ENCODE peak calls at places on chromosomes 13 and 19, in nine cellular contexts. One of them, this sample, is unnamed.

GRCh38 chr19:37997911-37998344 is 90.9 kb downstream of the SIPA1L3 start:
- DNase-seq in fibroblast of lung: peak; percentile 86
- DNase-seq in heart right ventricle: no peak
- DNase-seq in neural progenitor cell: no peak
- DNase-seq in PC-3: peak; percentile 97
- DNase-seq in CD8-positive, alpha-beta memory T cell: no peak
- DNase-seq in adrenal gland: no peak
- DNase-seq in SJSA1: peak; percentile 77
- DNase-seq in lower lobe of right lung: no peak
- DNase-seq in this sample: no peak

GRCh38 chr19:435707-436412 is 25.0 kb downstream of the SHC2 start:
- DNase-seq in neural progenitor cell: no peak
- DNase-seq in SJSA1: no peak
- DNase-seq in PC-3: no peak
- DNase-seq in heart right ventricle: no peak
- DNase-seq in adrenal gland: no peak
- DNase-seq in fibroblast of lung: no peak
- DNase-seq in CD8-positive, alpha-beta memory T cell: no peak
- DNase-seq in lower lobe of right lung: no peak
- DNase-seq in this sample: no peak

GRCh38 chr13:40453666-40454030 is 212.8 kb downstream of the FOXO1 start:
- DNase-seq in heart right ventricle: no peak
- DNase-seq in neural progenitor cell: no peak
- DNase-seq in CD8-positive, alpha-beta memory T cell: no peak
- DNase-seq in fibroblast of lung: no peak
- DNase-seq in lower lobe of right lung: no peak
- DNase-seq in PC-3: peak; percentile 79
- DNase-seq in SJSA1: no peak
- DNase-seq in adrenal gland: no peak
- DNase-seq in this sample: no peak

GRCh38 chr13:34435338-34435737 is 506.7 kb upstream of the NBEA start:
- DNase-seq in fibroblast of lung: peak; percentile 47
- DNase-seq in heart right ventricle: no peak
- DNase-seq in SJSA1: peak; percentile 33
- DNase-seq in CD8-positive, alpha-beta memory T cell: no peak
- DNase-seq in PC-3: peak; percentile 52
- DNase-seq in neural progenitor cell: no peak
- DNase-seq in adrenal gland: peak; percentile 79
- DNase-seq in lower lobe of right lung: no peak
- DNase-seq in this sample: no peak

GRCh38 chr13:52797176-52797575 is 51.3 kb downstream of the PCDH8 start:
- DNase-seq in heart right ventricle: no peak
- DNase-seq in CD8-positive, alpha-beta memory T cell: no peak
- DNase-seq in neural progenitor cell: no peak
- DNase-seq in SJSA1: no peak
- DNase-seq in lower lobe of right lung: no peak
- DNase-seq in PC-3: no peak
- DNase-seq in adrenal gland: no peak
- DNase-seq in fibroblast of lung: no peak
- DNase-seq in this sample: no peak

GRCh38 chr19:48997972-48998371 is 4.3 kb downstream of the RUVBL2 start:
- DNase-seq in neural progenitor cell: peak; percentile 88
- DNase-seq in lower lobe of right lung: peak; percentile 57
- DNase-seq in heart right ventricle: no peak
- DNase-seq in fibroblast of lung: peak; percentile 43
- DNase-seq in adrenal gland: no peak
- DNase-seq in SJSA1: peak; percentile 60
- DNase-seq in PC-3: peak; percentile 63
- DNase-seq in CD8-positive, alpha-beta memory T cell: no peak
- DNase-seq in this sample: peak; percentile 39

GRCh38 chr19:359653-359925 is 15.0 kb upstream of the MIER2 start:
- DNase-seq in neural progenitor cell: no peak
- DNase-seq in CD8-positive, alpha-beta memory T cell: no peak
- DNase-seq in lower lobe of right lung: no peak
- DNase-seq in PC-3: no peak
- DNase-seq in SJSA1: no peak
- DNase-seq in heart right ventricle: no peak
- DNase-seq in adrenal gland: no peak
- DNase-seq in fibroblast of lung: no peak
- DNase-seq in this sample: no peak

GRCh38 chr13:108227651-108228272 is 9.6 kb downstream of the ABHD13 start:
- DNase-seq in lower lobe of right lung: no peak
- DNase-seq in adrenal gland: no peak
- DNase-seq in fibroblast of lung: peak; percentile 57
- DNase-seq in PC-3: peak; percentile 67
- DNase-seq in heart right ventricle: no peak
- DNase-seq in CD8-positive, alpha-beta memory T cell: peak; percentile 38
- DNase-seq in SJSA1: no peak
- DNase-seq in neural progenitor cell: peak; percentile 41
- DNase-seq in this sample: peak; percentile 27

GRCh38 chr19:51003316-51003715 is 1.9 kb upstream of the KLK8 start:
- DNase-seq in lower lobe of right lung: no peak
- DNase-seq in PC-3: no peak
- DNase-seq in fibroblast of lung: no peak
- DNase-seq in neural progenitor cell: no peak
- DNase-seq in CD8-positive, alpha-beta memory T cell: no peak
- DNase-seq in heart right ventricle: no peak
- DNase-seq in adrenal gland: no peak
- DNase-seq in SJSA1: no peak
- DNase-seq in this sample: no peak

GRCh38 chr13:47933688-47934011 is 67.4 kb downstream of the SUCLA2 start:
- DNase-seq in neural progenitor cell: no peak
- DNase-seq in SJSA1: no peak
- DNase-seq in CD8-positive, alpha-beta memory T cell: no peak
- DNase-seq in adrenal gland: no peak
- DNase-seq in fibroblast of lung: peak; percentile 31
- DNase-seq in lower lobe of right lung: no peak
- DNase-seq in heart right ventricle: no peak
- DNase-seq in PC-3: peak; percentile 17
- DNase-seq in this sample: no peak

GRCh38 chr19:40797166-40797962 is 1.6 kb upstream of the EGLN2 start:
- DNase-seq in heart right ventricle: no peak
- DNase-seq in adrenal gland: no peak
- DNase-seq in CD8-positive, alpha-beta memory T cell: no peak
- DNase-seq in fibroblast of lung: no peak
- DNase-seq in lower lobe of right lung: no peak
- DNase-seq in neural progenitor cell: no peak
- DNase-seq in PC-3: no peak
- DNase-seq in SJSA1: no peak
- DNase-seq in this sample: no peak

GRCh38 chr19:29491491-29491890 is 34.3 kb upstream of the VSTM2B start:
- DNase-seq in adrenal gland: peak; percentile 13
- DNase-seq in CD8-positive, alpha-beta memory T cell: no peak
- DNase-seq in PC-3: no peak
- DNase-seq in heart right ventricle: no peak
- DNase-seq in fibroblast of lung: no peak
- DNase-seq in neural progenitor cell: no peak
- DNase-seq in lower lobe of right lung: peak; percentile 4
- DNase-seq in SJSA1: no peak
- DNase-seq in this sample: no peak

GRCh38 chr19:40604647-40605200 is 3.6 kb downstream of the LTBP4 start:
- DNase-seq in fibroblast of lung: no peak
- DNase-seq in heart right ventricle: peak; percentile 40
- DNase-seq in lower lobe of right lung: no peak
- DNase-seq in neural progenitor cell: peak; percentile 34
- DNase-seq in adrenal gland: no peak
- DNase-seq in SJSA1: no peak
- DNase-seq in CD8-positive, alpha-beta memory T cell: no peak
- DNase-seq in PC-3: peak; percentile 42
- DNase-seq in this sample: no peak

GRCh38 chr13:31310781-31311180 is 111.0 kb downstream of the B3GLCT start:
- DNase-seq in neural progenitor cell: no peak
- DNase-seq in SJSA1: no peak
- DNase-seq in heart right ventricle: peak; percentile 53
- DNase-seq in fibroblast of lung: no peak
- DNase-seq in CD8-positive, alpha-beta memory T cell: no peak
- DNase-seq in adrenal gland: no peak
- DNase-seq in lower lobe of right lung: no peak
- DNase-seq in PC-3: no peak
- DNase-seq in this sample: no peak

GRCh38 chr19:32869369-32870153 is at the start of gene SLC7A9:
- DNase-seq in neural progenitor cell: no peak
- DNase-seq in heart right ventricle: no peak
- DNase-seq in SJSA1: no peak
- DNase-seq in lower lobe of right lung: no peak
- DNase-seq in CD8-positive, alpha-beta memory T cell: no peak
- DNase-seq in adrenal gland: no peak
- DNase-seq in PC-3: no peak
- DNase-seq in fibroblast of lung: no peak
- DNase-seq in this sample: no peak

GRCh38 chr13:65762015-65762414 is 1468.1 kb downstream of the PCDH9 start:
- DNase-seq in heart right ventricle: no peak
- DNase-seq in adrenal gland: no peak
- DNase-seq in fibroblast of lung: no peak
- DNase-seq in neural progenitor cell: no peak
- DNase-seq in CD8-positive, alpha-beta memory T cell: no peak
- DNase-seq in SJSA1: no peak
- DNase-seq in PC-3: no peak
- DNase-seq in lower lobe of right lung: no peak
- DNase-seq in this sample: no peak

DNA sequence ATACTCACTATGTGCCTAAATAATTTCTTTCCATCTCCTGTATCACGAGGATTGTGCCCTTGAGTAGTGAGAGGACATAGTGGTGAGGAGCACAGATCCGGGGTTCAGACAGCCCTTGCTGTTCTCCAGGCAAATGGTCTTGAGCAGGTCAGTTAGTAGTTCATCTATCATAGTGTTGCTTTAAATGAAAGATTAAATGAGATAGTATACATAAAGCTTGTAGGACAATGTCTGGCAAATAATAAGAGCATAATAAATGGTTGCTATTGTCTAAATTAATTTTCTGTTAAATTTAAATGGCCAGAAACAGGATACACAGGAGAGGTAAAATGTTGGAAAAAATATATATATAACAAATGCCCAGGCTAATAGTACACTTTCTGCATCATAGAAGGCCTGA is 23.4 kb downstream of the FAM124A start:
- DNase-seq in heart right ventricle: no peak
- DNase-seq in CD8-positive, alpha-beta memory T cell: no peak
- DNase-seq in fibroblast of lung: no peak
- DNase-seq in PC-3: no peak
- DNase-seq in lower lobe of right lung: no peak
- DNase-seq in SJSA1: no peak
- DNase-seq in neural progenitor cell: no peak
- DNase-seq in adrenal gland: no peak
- DNase-seq in this sample: no peak
- H3K4me1 ChIP-seq in heart right ventricle: peaks cover 9% of the 10 kb centered on the region
- H3K4me1 ChIP-seq in CD8-positive, alpha-beta memory T cell: no peaks in the 10 kb centered on the region
- H3K4me1 ChIP-seq in fibroblast of lung: no peaks in the 10 kb centered on the region
- H3K4me1 ChIP-seq in PC-3: peaks cover 13% of the 10 kb centered on the region
- H3K4me1 ChIP-seq in lower lobe of right lung: peaks cover 14% of the 10 kb centered on the region
- H3K4me1 ChIP-seq in SJSA1: no peaks in the 10 kb centered on the region
- H3K4me1 ChIP-seq in neural progenitor cell: peaks cover 69% of the 10 kb centered on the region
- H3K4me1 ChIP-seq in adrenal gland: peaks cover 17% of the 10 kb centered on the region
- H3K4me1 ChIP-seq in this sample: no peaks in the 10 kb centered on the region

GRCh38 chr19:35911173-35911572 is 3.1 kb upstream of the TYROBP start:
- DNase-seq in PC-3: no peak
- DNase-seq in fibroblast of lung: no peak
- DNase-seq in heart right ventricle: no peak
- DNase-seq in CD8-positive, alpha-beta memory T cell: no peak
- DNase-seq in lower lobe of right lung: no peak
- DNase-seq in neural progenitor cell: peak; percentile 55
- DNase-seq in adrenal gland: no peak
- DNase-seq in SJSA1: no peak
- DNase-seq in this sample: no peak

GRCh38 chr19:35909684-35910035 is 1.6 kb upstream of the TYROBP start:
- DNase-seq in lower lobe of right lung: no peak
- DNase-seq in fibroblast of lung: no peak
- DNase-seq in CD8-positive, alpha-beta memory T cell: no peak
- DNase-seq in PC-3: no peak
- DNase-seq in adrenal gland: no peak
- DNase-seq in SJSA1: no peak
- DNase-seq in neural progenitor cell: no peak
- DNase-seq in heart right ventricle: no peak
- DNase-seq in this sample: no peak

GRCh38 chr19:35913589-35913988 is 5.5 kb upstream of the TYROBP start:
- DNase-seq in fibroblast of lung: no peak
- DNase-seq in heart right ventricle: no peak
- DNase-seq in CD8-positive, alpha-beta memory T cell: no peak
- DNase-seq in adrenal gland: no peak
- DNase-seq in PC-3: peak; percentile 27
- DNase-seq in lower lobe of right lung: no peak
- DNase-seq in SJSA1: no peak
- DNase-seq in neural progenitor cell: no peak
- DNase-seq in this sample: no peak

GRCh38 chr19:35908977-35909683 is 1.0 kb upstream of the TYROBP start:
- DNase-seq in heart right ventricle: peak; percentile 72
- DNase-seq in fibroblast of lung: no peak
- DNase-seq in adrenal gland: peak; percentile 85
- DNase-seq in lower lobe of right lung: peak; percentile 93
- DNase-seq in PC-3: no peak
- DNase-seq in neural progenitor cell: no peak
- DNase-seq in CD8-positive, alpha-beta memory T cell: no peak
- DNase-seq in SJSA1: no peak
- DNase-seq in this sample: no peak

GRCh38 chr19:35911790-35912189 is 3.7 kb upstream of the TYROBP start:
- DNase-seq in heart right ventricle: no peak
- DNase-seq in adrenal gland: no peak
- DNase-seq in fibroblast of lung: no peak
- DNase-seq in PC-3: peak; percentile 81
- DNase-seq in neural progenitor cell: no peak
- DNase-seq in CD8-positive, alpha-beta memory T cell: no peak
- DNase-seq in lower lobe of right lung: peak; percentile 58
- DNase-seq in SJSA1: no peak
- DNase-seq in this sample: no peak
- H3K4me1 ChIP-seq in heart right ventricle: no peaks in the 10 kb centered on the region
- H3K4me1 ChIP-seq in adrenal gland: no peaks in the 10 kb centered on the region
- H3K4me1 ChIP-seq in fibroblast of lung: no peaks in the 10 kb centered on the region
- H3K4me1 ChIP-seq in PC-3: no peaks in the 10 kb centered on the region
- H3K4me1 ChIP-seq in neural progenitor cell: peaks cover 6% of the 10 kb centered on the region
- H3K4me1 ChIP-seq in CD8-positive, alpha-beta memory T cell: peaks cover 23% of the 10 kb centered on the region
- H3K4me1 ChIP-seq in lower lobe of right lung: peaks cover 5% of the 10 kb centered on the region
- H3K4me1 ChIP-seq in SJSA1: no peaks in the 10 kb centered on the region
- H3K4me1 ChIP-seq in this sample: no peaks in the 10 kb centered on the region

GRCh38 chr19:42249149-42249750 is 5.7 kb downstream of the ERF start:
- DNase-seq in neural progenitor cell: no peak
- DNase-seq in CD8-positive, alpha-beta memory T cell: no peak
- DNase-seq in fibroblast of lung: no peak
- DNase-seq in PC-3: no peak
- DNase-seq in heart right ventricle: no peak
- DNase-seq in SJSA1: no peak
- DNase-seq in lower lobe of right lung: no peak
- DNase-seq in adrenal gland: no peak
- DNase-seq in this sample: no peak
- H3K4me1 ChIP-seq in neural progenitor cell: peaks cover 17% of the 10 kb centered on the region
- H3K4me1 ChIP-seq in CD8-positive, alpha-beta memory T cell: peaks cover 35% of the 10 kb centered on the region
- H3K4me1 ChIP-seq in fibroblast of lung: peaks cover 36% of the 10 kb centered on the region
- H3K4me1 ChIP-seq in PC-3: peaks cover 10% of the 10 kb centered on the region
- H3K4me1 ChIP-seq in heart right ventricle: peaks cover 66% of the 10 kb centered on the region
- H3K4me1 ChIP-seq in SJSA1: peaks cover 45% of the 10 kb centered on the region
- H3K4me1 ChIP-seq in lower lobe of right lung: peaks cover 60% of the 10 kb centered on the region
- H3K4me1 ChIP-seq in adrenal gland: peaks cover 67% of the 10 kb centered on the region
- H3K4me1 ChIP-seq in this sample: peaks cover 37% of the 10 kb centered on the region

DNA sequence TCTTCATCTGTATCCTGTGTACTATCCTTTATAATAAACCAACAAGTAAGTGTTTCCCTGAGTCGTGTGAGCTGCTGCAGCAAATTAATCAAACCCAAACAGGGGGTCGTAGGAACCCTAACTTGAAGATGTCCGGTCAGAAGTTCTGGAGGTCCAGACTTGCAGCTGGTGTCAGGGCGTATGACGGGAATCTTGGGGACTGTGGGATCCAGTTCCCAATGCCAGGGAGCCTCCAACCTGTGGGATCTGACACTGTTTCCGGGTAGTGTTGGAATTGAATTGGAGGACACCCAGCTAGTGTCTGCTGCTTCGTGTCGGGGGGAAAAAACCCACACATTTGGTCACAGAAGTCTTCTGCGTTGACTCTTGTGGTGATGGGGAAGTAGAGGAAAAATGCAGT is 52.1 kb upstream of the AMER2 start:
- DNase-seq in fibroblast of lung: no peak
- DNase-seq in CD8-positive, alpha-beta memory T cell: no peak
- DNase-seq in adrenal gland: no peak
- DNase-seq in SJSA1: no peak
- DNase-seq in PC-3: no peak
- DNase-seq in heart right ventricle: no peak
- DNase-seq in neural progenitor cell: no peak
- DNase-seq in lower lobe of right lung: no peak
- DNase-seq in this sample: no peak
- H3K4me1 ChIP-seq in fibroblast of lung: no peaks in the 10 kb centered on the region
- H3K4me1 ChIP-seq in CD8-positive, alpha-beta memory T cell: no peaks in the 10 kb centered on the region
- H3K4me1 ChIP-seq in adrenal gland: no peaks in the 10 kb centered on the region
- H3K4me1 ChIP-seq in SJSA1: no peaks in the 10 kb centered on the region
- H3K4me1 ChIP-seq in PC-3: no peaks in the 10 kb centered on the region
- H3K4me1 ChIP-seq in heart right ventricle: no peaks in the 10 kb centered on the region
- H3K4me1 ChIP-seq in neural progenitor cell: no peaks in the 10 kb centered on the region
- H3K4me1 ChIP-seq in lower lobe of right lung: no peaks in the 10 kb centered on the region
- H3K4me1 ChIP-seq in this sample: no peaks in the 10 kb centered on the region

This sample was measured in CD4-positive, CD25-positive, alpha-beta regulatory T cell.